ENCODE peak calls at places on chromosomes 12 and 14, in four cellular contexts. M is CD8-positive, alpha-beta T cell; H is transverse colon; J is cardiac muscle cell. P is an unnamed sample.

GRCh38 chr12:95411466-95411865 is 62.5 kb upstream of the METAP2 start:
- DNase-seq in H (no peak), M (no peak), J (no peak), P (no peak)

GRCh38 chr12:56237552-56237951 is 7.7 kb downstream of the SLC39A5 start:
- DNase-seq in J (no peak), H (no peak), M (no peak), P (no peak)

GRCh38 chr14:55297611-55298323 is 26.5 kb downstream of the FBXO34 start:
- DNase-seq in H (peak; percentile 76), J (no peak), M (no peak), P (no peak)

GRCh38 chr14:88166616-88167015 is 156.5 kb downstream of the KCNK10 start:
- DNase-seq in M (no peak), H (no peak), J (no peak), P (peak; percentile 4)

GRCh38 chr12:83945871-83946270 is 966.7 kb downstream of the SLC6A15 start:
- DNase-seq in M (no peak), H (no peak), J (peak; percentile 33), P (peak; percentile 79)

GRCh38 chr12:105060715-105061378 is 23.4 kb downstream of the ALDH1L2 start:
- DNase-seq in J (no peak), M (no peak), H (no peak), P (no peak)

GRCh38 chr12:25241171-25242020 is 9.3 kb downstream of the KRAS start:
- DNase-seq in H (no peak), J (peak; percentile 70), M (no peak), P (peak; percentile 70)

GRCh38 chr12:46269429-46270241 is 792 bp upstream of the SLC38A1 start:
- DNase-seq in H (peak; percentile 63), J (no peak), M (peak; percentile 82), P (no peak)

GRCh38 chr12:124867389-124867930 is 3.8 kb upstream of the SCARB1 start:
- DNase-seq in H (peak; percentile 20), M (no peak), J (peak; percentile 75), P (peak; percentile 33)

GRCh38 chr14:63992858-63993257 is 140.1 kb downstream of the SYNE2 start:
- DNase-seq in H (no peak), M (no peak), J (no peak), P (no peak)

GRCh38 chr14:51211149-51211548 is 28.9 kb upstream of the TMX1 start:
- DNase-seq in H (no peak), M (no peak), J (peak; percentile 61), P (peak; percentile 61)

GRCh38 chr12:53754633-53755261 is 3.0 kb upstream of the CISTR start:
- DNase-seq in H (no peak), J (peak; percentile 69), M (no peak), P (peak; percentile 40)

DNA sequence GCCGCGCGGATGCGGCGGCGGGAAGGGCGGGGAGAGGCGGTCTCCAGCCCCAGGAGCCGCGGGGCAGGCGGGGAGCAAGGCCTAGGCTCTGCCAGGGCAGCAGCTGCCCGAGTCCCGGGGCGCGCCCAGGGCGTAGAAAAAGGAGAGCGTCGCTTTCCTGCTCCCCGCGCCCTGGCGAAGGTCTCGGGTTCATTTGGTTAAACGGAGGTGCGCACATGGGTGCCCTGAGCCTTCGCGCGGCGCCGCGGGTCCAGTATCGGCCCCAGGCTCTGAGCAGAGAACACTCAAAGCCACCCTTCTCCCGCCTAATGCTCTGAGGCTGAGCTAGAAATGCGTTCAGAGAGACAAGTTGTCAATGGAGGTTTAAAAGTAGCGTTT is 1.4 kb downstream of the TMEM132C start:
- DNase-seq in H (no peak), M (no peak), J (no peak), P (no peak)
- H3K4me3 ChIP-seq in H (peak overlapping the region; percentile 47), M (no peak overlapping the region), J (peak overlapping the region; percentile 47), P (no peak overlapping the region)

GRCh38 chr12:108930756-108931155 is 50.9 kb downstream of the DAO start:
- DNase-seq in H (no peak), J (no peak), M (no peak), P (no peak)
- TF ChIP-seq CTCF in H (no peak), J (no peak), M (no peak), P (no peak)

DNA sequence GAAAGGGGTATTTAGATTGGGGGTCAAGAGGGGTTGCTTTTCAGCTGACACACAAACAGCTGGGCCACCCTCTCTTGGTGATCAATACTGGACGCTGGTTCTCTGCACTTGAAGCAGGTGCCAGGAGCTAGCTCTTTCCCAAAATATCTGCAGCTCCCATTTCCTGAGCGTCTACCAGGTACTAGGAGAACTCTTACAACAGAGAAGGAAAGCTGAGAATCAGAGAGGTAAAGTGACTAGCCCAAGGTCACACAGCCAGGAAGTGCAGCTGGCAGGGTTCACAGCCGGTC is 1.2 kb downstream of the TESC start:
- DNase-seq in H (no peak), J (no peak), M (no peak), P (no peak)
- H3K4me3 ChIP-seq in H (peak overlapping the region; percentile 61), J (peak overlapping the region; percentile 74), M (peak overlapping the region; percentile 66), P (no peak overlapping the region)

DNA sequence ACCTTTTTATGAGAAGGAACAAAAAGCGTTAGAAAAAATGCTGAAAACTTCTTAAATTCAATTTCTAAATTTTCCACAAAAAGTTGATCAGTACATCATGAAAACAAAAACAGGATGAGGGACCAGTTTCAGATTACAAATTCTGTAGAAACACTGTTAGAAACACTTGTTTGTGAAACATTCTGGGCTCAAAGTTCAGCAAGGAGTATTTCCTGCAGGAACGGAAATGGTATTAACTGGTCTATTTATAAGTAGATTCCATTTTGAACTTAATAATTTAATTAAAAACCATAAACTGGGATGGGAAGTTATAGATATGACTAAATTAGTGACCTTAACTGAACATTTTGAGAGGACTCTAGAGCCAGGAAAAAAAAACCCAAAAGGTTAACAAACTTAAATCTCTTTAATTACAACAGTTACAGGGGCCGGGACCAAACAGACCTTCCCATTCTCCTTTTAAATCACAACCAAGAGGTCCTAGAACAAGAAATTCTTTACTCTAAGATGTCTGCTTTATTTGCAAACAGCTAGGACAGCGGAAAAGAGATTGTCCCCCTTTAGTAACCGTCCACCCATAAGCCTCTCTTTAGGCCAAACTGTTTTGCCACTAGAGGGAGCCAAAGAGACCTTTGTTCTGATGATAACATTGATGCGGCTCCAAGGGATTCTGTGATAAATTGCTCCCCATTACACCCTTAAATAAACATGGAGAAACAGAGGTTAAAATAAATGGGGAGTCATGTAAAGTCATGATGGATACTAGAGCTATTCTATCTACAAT is 69.0 kb upstream of the RERGL start:
- DNase-seq in H (no peak), J (peak; percentile 34), M (no peak), P (peak; percentile 19)
- TF ChIP-seq CTCF in H (peak; percentile 60), J (peak; percentile 72), M (peak; percentile 56), P (peak; percentile 86)

P was measured in astrocyte of the spinal cord.